ENCODE peak calls at places on chromosomes 5 and 9, in nine cellular contexts. J, D, S, Z, N, O, C, M and Y are unnamed samples.

GRCh38 chr9:98795295-98795955 is 930 bp downstream of the ANKS6 start:
- DNase-seq in J (no peak), D (no peak), S (peak), Z (no peak), N (no peak), O (no peak), C (no peak), M (no peak), Y (no peak)

GRCh38 chr5:65907138-65907537 is 19.2 kb upstream of the ERBIN start:
- DNase-seq in J (peak), D (peak), S (no peak), Z (no peak), N (no peak), O (no peak), C (no peak), M (peak), Y (peak)

GRCh38 chr5:44236040-44236439 is 153.2 kb downstream of the FGF10 start:
- DNase-seq in J (no peak), D (no peak), S (no peak), Z (no peak), N (no peak), O (no peak), C (no peak), M (no peak), Y (no peak)

GRCh38 chr9:89408628-89409101 is 89.2 kb downstream of the SEMA4D start:
- DNase-seq in J (no peak), D (peak), S (no peak), Z (no peak), N (no peak), O (no peak), C (no peak), M (no peak), Y (no peak)

GRCh38 chr5:51172853-51173635 is 210.2 kb upstream of the ISL1 start:
- DNase-seq in J (no peak), D (no peak), S (no peak), Z (no peak), N (no peak), O (no peak), C (no peak), M (no peak), Y (no peak)

GRCh38 chr5:173567548-173567947 is 48.9 kb downstream of the BOD1 start:
- DNase-seq in J (peak), D (peak), S (peak), Z (peak), N (peak), O (no peak), C (peak), M (peak), Y (no peak)

GRCh38 chr5:157710887-157711286 is 20.3 kb upstream of the THG1L start:
- DNase-seq in J (peak), D (peak), S (no peak), Z (peak), N (peak), O (no peak), C (peak), M (peak), Y (no peak)

GRCh38 chr5:111385970-111386831 is 126.1 kb downstream of the STARD4 start:
- DNase-seq in J (no peak), D (no peak), S (no peak), Z (no peak), N (no peak), O (no peak), C (no peak), M (no peak), Y (no peak)

GRCh38 chr5:50749873-50750272 is 83.4 kb downstream of the PARP8 start:
- DNase-seq in J (no peak), D (no peak), S (no peak), Z (no peak), N (no peak), O (no peak), C (no peak), M (no peak), Y (no peak)

GRCh38 chr9:5425006-5425628 is 12.6 kb downstream of the PLGRKT start:
- DNase-seq in J (peak), D (peak), S (no peak), Z (no peak), N (peak), O (no peak), C (peak), M (no peak), Y (no peak)

GRCh38 chr9:37331871-37332270 is 90.6 kb upstream of the GRHPR start:
- DNase-seq in J (no peak), D (no peak), S (no peak), Z (no peak), N (no peak), O (no peak), C (no peak), M (no peak), Y (no peak)
- H3K4me3 ChIP-seq in J (no peak), D (no peak), S (no peak), Z (no peak), N (no peak), O (no peak), C (no peak), M (no peak), Y (no peak)

GRCh38 chr9:20623021-20623747 is 885 bp upstream of the MLLT3 start:
- DNase-seq in J (no peak), D (peak), S (no peak), Z (no peak), N (no peak), O (peak), C (no peak), M (no peak), Y (no peak)

GRCh38 chr9:20625003-20625349 is 2.7 kb upstream of the MLLT3 start:
- DNase-seq in J (no peak), D (no peak), S (no peak), Z (no peak), N (no peak), O (no peak), C (no peak), M (no peak), Y (no peak)

GRCh38 chr9:20622330-20623020 is at the start of gene MLLT3:
- DNase-seq in J (peak), D (peak), S (peak), Z (peak), N (peak), O (peak), C (peak), M (peak), Y (peak)

GRCh38 chr9:20624201-20625002 is 2.1 kb upstream of the MLLT3 start:
- DNase-seq in J (peak), D (peak), S (peak), Z (peak), N (peak), O (peak), C (peak), M (peak), Y (no peak)

GRCh38 chr9:20623748-20624124 is 1.4 kb upstream of the MLLT3 start:
- DNase-seq in J (no peak), D (peak), S (no peak), Z (no peak), N (peak), O (no peak), C (no peak), M (no peak), Y (no peak)
- H3K4me3 ChIP-seq in J (peak), D (peak), S (peak), Z (peak), N (peak), O (peak), C (peak), M (peak), Y (peak)

DNA sequence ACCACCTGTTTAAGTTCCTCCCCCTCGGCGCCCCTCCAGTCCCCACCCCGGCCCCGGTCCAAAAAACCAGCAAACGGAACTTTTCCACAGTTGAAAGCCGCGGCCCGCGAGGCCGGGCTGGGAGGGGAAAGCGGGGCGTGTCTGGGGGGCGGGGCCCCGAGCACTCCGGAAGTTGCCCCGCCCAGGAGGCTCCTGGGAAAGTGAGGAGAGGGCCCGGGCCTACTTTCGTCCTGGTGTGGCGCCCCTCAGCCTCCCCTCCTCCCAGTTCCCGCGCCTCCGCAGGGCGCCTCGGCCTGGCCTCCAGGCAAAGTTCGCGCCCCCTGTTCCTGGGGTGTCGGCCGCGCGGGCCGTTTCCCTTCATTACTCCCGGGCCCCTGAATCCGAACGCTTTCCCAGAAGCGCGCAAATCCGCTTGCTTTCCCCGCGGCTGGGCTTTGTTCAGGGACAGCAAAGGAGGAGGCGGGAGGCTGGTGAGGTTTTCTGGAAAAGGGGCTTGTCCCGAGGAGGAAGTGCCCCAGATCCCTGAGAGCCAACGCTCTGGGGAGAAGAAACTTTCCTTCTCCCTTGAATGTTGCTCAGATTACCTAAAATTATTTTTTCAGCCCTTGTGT is 4.4 kb upstream of the DMRT3 start:
- DNase-seq in J (no peak), D (no peak), S (no peak), Z (no peak), N (no peak), O (no peak), C (no peak), M (no peak), Y (no peak)
- H3K4me3 ChIP-seq in J (peak), D (no peak), S (peak), Z (no peak), N (peak), O (no peak), C (peak), M (no peak), Y (peak)

GRCh38 chr5:36179950-36180349 is 28.0 kb downstream of the SKP2 start:
- DNase-seq in J (no peak), D (no peak), S (no peak), Z (no peak), N (no peak), O (no peak), C (no peak), M (no peak), Y (no peak)
- H3K4me3 ChIP-seq in J (no peak), D (no peak), S (no peak), Z (no peak), N (no peak), O (no peak), C (no peak), M (no peak), Y (no peak)

GRCh38 chr9:114156658-114157421 is 1.5 kb downstream of the COL27A1 start:
- DNase-seq in J (peak), D (no peak), S (peak), Z (peak), N (peak), O (peak), C (peak), M (no peak), Y (no peak)

GRCh38 chr9:114155967-114156294 is 594 bp downstream of the COL27A1 start:
- DNase-seq in J (no peak), D (no peak), S (no peak), Z (no peak), N (no peak), O (peak), C (no peak), M (no peak), Y (no peak)

GRCh38 chr9:114157516-114158176 is 2.3 kb downstream of the COL27A1 start:
- DNase-seq in J (peak), D (no peak), S (no peak), Z (no peak), N (no peak), O (no peak), C (peak), M (no peak), Y (no peak)

GRCh38 chr9:114155263-114155966 is at the start of gene COL27A1:
- DNase-seq in J (peak), D (peak), S (peak), Z (peak), N (peak), O (peak), C (peak), M (no peak), Y (no peak)

DNA sequence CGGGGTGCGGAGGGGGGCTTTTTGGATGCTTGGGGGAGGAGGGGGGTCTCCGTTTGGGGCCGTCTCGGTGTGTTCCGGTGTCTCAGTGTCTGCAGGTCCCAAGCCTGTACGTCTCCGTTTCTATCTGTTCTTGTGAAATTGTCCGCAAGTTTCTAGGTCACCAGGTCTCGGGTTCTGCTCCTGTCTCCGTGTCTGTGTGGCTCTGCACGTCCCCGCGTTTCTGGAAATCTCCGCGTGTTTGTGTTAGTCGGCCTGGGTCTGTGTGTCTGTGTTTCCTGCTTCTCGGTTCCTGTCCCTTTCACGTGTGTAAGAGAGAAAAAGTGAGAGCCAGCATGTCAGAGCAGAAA is 947 bp downstream of the COL27A1 start:
- DNase-seq in J (no peak), D (no peak), S (peak), Z (no peak), N (no peak), O (peak), C (no peak), M (no peak), Y (no peak)
- H3K4me3 ChIP-seq in J (peak), D (no peak), S (peak), Z (peak), N (peak), O (peak), C (peak), M (no peak), Y (peak)

GRCh38 chr9:130446111-130446861 is 1.5 kb downstream of the ASS1 start:
- DNase-seq in J (peak), D (peak), S (peak), Z (peak), N (peak), O (peak), C (peak), M (peak), Y (no peak)
- H3K4me3 ChIP-seq in J (peak), D (peak), S (peak), Z (peak), N (peak), O (no peak), C (peak), M (peak), Y (no peak)

DNA sequence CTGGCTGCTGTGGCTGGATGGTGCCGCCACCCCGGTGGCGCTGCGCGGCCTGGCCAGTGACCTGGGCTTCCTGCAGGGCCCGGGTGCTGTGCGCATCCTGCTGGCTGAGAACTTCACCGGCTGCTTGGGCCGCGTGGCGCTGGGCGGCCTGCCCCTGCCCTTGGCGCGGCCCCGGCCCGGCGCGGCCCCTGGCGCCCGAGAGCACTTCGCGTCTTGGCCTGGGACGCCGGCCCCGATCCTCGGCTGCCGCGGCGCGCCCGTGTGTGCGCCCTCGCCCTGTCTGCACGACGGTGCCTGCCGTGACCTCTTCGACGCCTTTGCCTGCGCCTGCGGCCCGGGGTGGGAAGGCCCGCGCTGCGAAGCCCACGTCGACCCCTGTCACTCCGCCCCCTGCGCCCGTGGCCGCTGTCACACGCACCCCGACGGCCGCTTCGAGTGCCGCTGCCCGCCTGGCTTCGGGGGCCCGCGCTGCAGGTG is 17.5 kb downstream of the CRB2 start:
- DNase-seq in J (no peak), D (no peak), S (no peak), Z (no peak), N (no peak), O (no peak), C (no peak), M (no peak), Y (no peak)
- H3K4me3 ChIP-seq in J (no peak), D (no peak), S (no peak), Z (no peak), N (no peak), O (no peak), C (no peak), M (no peak), Y (no peak)

GRCh38 chr5:42772265-42772993 is 15.8 kb downstream of the CCDC152 start:
- DNase-seq in J (no peak), D (peak), S (no peak), Z (no peak), N (peak), O (peak), C (peak), M (peak), Y (no peak)
- H3K4me3 ChIP-seq in J (no peak), D (peak), S (peak), Z (no peak), N (peak), O (no peak), C (peak), M (no peak), Y (no peak)

DNA sequence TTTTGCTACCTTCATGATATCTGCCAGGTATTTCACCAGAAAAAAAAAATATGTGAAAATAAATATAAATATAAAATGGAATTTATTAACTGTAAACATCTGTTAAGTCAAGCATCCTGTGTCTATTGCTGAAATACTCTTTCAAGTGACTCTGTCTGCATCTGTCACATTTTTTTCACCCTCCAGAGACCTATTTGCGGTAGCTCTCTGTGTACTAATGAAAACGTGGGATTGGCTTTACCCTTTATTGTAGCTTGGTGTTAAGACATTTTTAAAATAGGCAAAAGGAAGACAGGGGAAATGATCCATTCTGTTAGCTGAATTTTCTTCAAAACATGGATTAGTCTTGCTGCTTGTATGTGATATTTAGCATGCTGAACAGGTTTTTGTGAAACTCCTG is 536.0 kb upstream of the WWC1 start:
- DNase-seq in J (peak), D (no peak), S (no peak), Z (no peak), N (no peak), O (no peak), C (no peak), M (no peak), Y (no peak)
- H3K4me3 ChIP-seq in J (peak), D (no peak), S (no peak), Z (no peak), N (no peak), O (no peak), C (no peak), M (no peak), Y (no peak)